ENCODE peak calls at places on chromosomes 4 and X, in seven cellular contexts. One of them, this sample, is unnamed.

GRCh38 chr4:184450743-184451142 is 23.6 kb downstream of the IRF2 start:
- DNase-seq in WERI-Rb-1: no peak
- DNase-seq in heart right ventricle: no peak
- DNase-seq in mesothelial cell of epicardium: no peak
- DNase-seq in right lobe of liver: no peak
- DNase-seq in endothelial cell: no peak
- DNase-seq in fibroblast of the aortic adventitia: no peak
- DNase-seq in this sample: no peak

GRCh38 chr4:138199568-138200235 is 42.4 kb downstream of the SLC7A11 start:
- DNase-seq in heart right ventricle: no peak
- DNase-seq in mesothelial cell of epicardium: no peak
- DNase-seq in WERI-Rb-1: no peak
- DNase-seq in right lobe of liver: no peak
- DNase-seq in endothelial cell: no peak
- DNase-seq in fibroblast of the aortic adventitia: peak
- DNase-seq in this sample: no peak

GRCh38 chr4:168124008-168124641 is 31.8 kb downstream of the ANXA10 start:
- DNase-seq in WERI-Rb-1: no peak
- DNase-seq in mesothelial cell of epicardium: no peak
- DNase-seq in right lobe of liver: no peak
- DNase-seq in fibroblast of the aortic adventitia: peak
- DNase-seq in endothelial cell: no peak
- DNase-seq in heart right ventricle: no peak
- DNase-seq in this sample: no peak

GRCh38 chr4:78569291-78569821 is 17.8 kb downstream of the ANXA3 start:
- DNase-seq in endothelial cell: no peak
- DNase-seq in mesothelial cell of epicardium: no peak
- DNase-seq in fibroblast of the aortic adventitia: peak
- DNase-seq in WERI-Rb-1: no peak
- DNase-seq in right lobe of liver: no peak
- DNase-seq in heart right ventricle: no peak
- DNase-seq in this sample: no peak

GRCh38 chrX:46547857-46548256 is 2.6 kb upstream of the ZNF674 start:
- DNase-seq in fibroblast of the aortic adventitia: peak
- DNase-seq in WERI-Rb-1: no peak
- DNase-seq in mesothelial cell of epicardium: no peak
- DNase-seq in heart right ventricle: no peak
- DNase-seq in right lobe of liver: no peak
- DNase-seq in endothelial cell: no peak
- DNase-seq in this sample: no peak

GRCh38 chr4:114343015-114343414 is 255.6 kb upstream of the UGT8 start:
- DNase-seq in WERI-Rb-1: no peak
- DNase-seq in right lobe of liver: no peak
- DNase-seq in heart right ventricle: no peak
- DNase-seq in endothelial cell: no peak
- DNase-seq in mesothelial cell of epicardium: no peak
- DNase-seq in fibroblast of the aortic adventitia: no peak
- DNase-seq in this sample: no peak

GRCh38 chr4:26978387-26979071 is 117.9 kb downstream of the STIM2 start:
- DNase-seq in heart right ventricle: no peak
- DNase-seq in WERI-Rb-1: no peak
- DNase-seq in endothelial cell: no peak
- DNase-seq in mesothelial cell of epicardium: no peak
- DNase-seq in fibroblast of the aortic adventitia: peak
- DNase-seq in right lobe of liver: no peak
- DNase-seq in this sample: no peak

GRCh38 chr4:76060506-76060905 is 14.0 kb upstream of the ART3 start:
- DNase-seq in endothelial cell: no peak
- DNase-seq in heart right ventricle: no peak
- DNase-seq in right lobe of liver: no peak
- DNase-seq in fibroblast of the aortic adventitia: no peak
- DNase-seq in WERI-Rb-1: no peak
- DNase-seq in mesothelial cell of epicardium: no peak
- DNase-seq in this sample: no peak

GRCh38 chrX:153773218-153773611 is 7.6 kb upstream of the SRPK3 start:
- DNase-seq in endothelial cell: no peak
- DNase-seq in heart right ventricle: no peak
- DNase-seq in right lobe of liver: no peak
- DNase-seq in WERI-Rb-1: no peak
- DNase-seq in mesothelial cell of epicardium: no peak
- DNase-seq in fibroblast of the aortic adventitia: no peak
- DNase-seq in this sample: no peak

GRCh38 chrX:67619253-67619652 is 75.4 kb downstream of the AR start:
- DNase-seq in heart right ventricle: no peak
- DNase-seq in WERI-Rb-1: no peak
- DNase-seq in mesothelial cell of epicardium: no peak
- DNase-seq in right lobe of liver: no peak
- DNase-seq in endothelial cell: no peak
- DNase-seq in fibroblast of the aortic adventitia: peak
- DNase-seq in this sample: no peak

GRCh38 chr4:127856485-127857447 is 23.9 kb upstream of the PLK4 start:
- DNase-seq in mesothelial cell of epicardium: no peak
- DNase-seq in fibroblast of the aortic adventitia: peak
- DNase-seq in right lobe of liver: no peak
- DNase-seq in heart right ventricle: no peak
- DNase-seq in WERI-Rb-1: no peak
- DNase-seq in endothelial cell: no peak
- DNase-seq in this sample: no peak

GRCh38 chr4:41977709-41978108 is 3.8 kb upstream of the DCAF4L1 start:
- DNase-seq in mesothelial cell of epicardium: no peak
- DNase-seq in right lobe of liver: no peak
- DNase-seq in fibroblast of the aortic adventitia: no peak
- DNase-seq in endothelial cell: no peak
- DNase-seq in WERI-Rb-1: no peak
- DNase-seq in heart right ventricle: no peak
- DNase-seq in this sample: no peak

GRCh38 chrX:102858826-102859627 is 78.0 kb upstream of the RAB40AL start:
- DNase-seq in endothelial cell: no peak
- DNase-seq in heart right ventricle: no peak
- DNase-seq in mesothelial cell of epicardium: no peak
- DNase-seq in WERI-Rb-1: peak
- DNase-seq in right lobe of liver: no peak
- DNase-seq in fibroblast of the aortic adventitia: no peak
- DNase-seq in this sample: no peak

GRCh38 chrX:140912606-140913005 is 89.8 kb upstream of the SPANXB1 start:
- DNase-seq in right lobe of liver: no peak
- DNase-seq in endothelial cell: no peak
- DNase-seq in fibroblast of the aortic adventitia: no peak
- DNase-seq in WERI-Rb-1: no peak
- DNase-seq in heart right ventricle: no peak
- DNase-seq in mesothelial cell of epicardium: no peak
- DNase-seq in this sample: no peak

GRCh38 chr4:3468154-3468553 is 5.0 kb downstream of the DOK7 start:
- DNase-seq in heart right ventricle: no peak
- DNase-seq in endothelial cell: no peak
- DNase-seq in fibroblast of the aortic adventitia: no peak
- DNase-seq in mesothelial cell of epicardium: no peak
- DNase-seq in right lobe of liver: no peak
- DNase-seq in WERI-Rb-1: no peak
- DNase-seq in this sample: no peak
- TF ChIP-seq CTCF in heart right ventricle: no peak
- TF ChIP-seq CTCF in endothelial cell: no peak
- TF ChIP-seq CTCF in fibroblast of the aortic adventitia: no peak
- TF ChIP-seq CTCF in mesothelial cell of epicardium: no peak
- TF ChIP-seq CTCF in right lobe of liver: no peak
- TF ChIP-seq CTCF in WERI-Rb-1: no peak
- TF ChIP-seq CTCF in this sample: no peak

GRCh38 chrX:5117816-5118215 is 1110.9 kb downstream of the NLGN4X start:
- DNase-seq in endothelial cell: no peak
- DNase-seq in fibroblast of the aortic adventitia: no peak
- DNase-seq in heart right ventricle: no peak
- DNase-seq in WERI-Rb-1: no peak
- DNase-seq in mesothelial cell of epicardium: no peak
- DNase-seq in right lobe of liver: no peak
- DNase-seq in this sample: no peak

GRCh38 chrX:5113128-5113527 is 1115.5 kb downstream of the NLGN4X start:
- DNase-seq in fibroblast of the aortic adventitia: no peak
- DNase-seq in WERI-Rb-1: no peak
- DNase-seq in endothelial cell: no peak
- DNase-seq in mesothelial cell of epicardium: no peak
- DNase-seq in right lobe of liver: no peak
- DNase-seq in heart right ventricle: no peak
- DNase-seq in this sample: no peak
- TF ChIP-seq CTCF in fibroblast of the aortic adventitia: no peak
- TF ChIP-seq CTCF in WERI-Rb-1: peak
- TF ChIP-seq CTCF in endothelial cell: no peak
- TF ChIP-seq CTCF in mesothelial cell of epicardium: peak
- TF ChIP-seq CTCF in right lobe of liver: no peak
- TF ChIP-seq CTCF in heart right ventricle: no peak
- TF ChIP-seq CTCF in this sample: peak

DNA sequence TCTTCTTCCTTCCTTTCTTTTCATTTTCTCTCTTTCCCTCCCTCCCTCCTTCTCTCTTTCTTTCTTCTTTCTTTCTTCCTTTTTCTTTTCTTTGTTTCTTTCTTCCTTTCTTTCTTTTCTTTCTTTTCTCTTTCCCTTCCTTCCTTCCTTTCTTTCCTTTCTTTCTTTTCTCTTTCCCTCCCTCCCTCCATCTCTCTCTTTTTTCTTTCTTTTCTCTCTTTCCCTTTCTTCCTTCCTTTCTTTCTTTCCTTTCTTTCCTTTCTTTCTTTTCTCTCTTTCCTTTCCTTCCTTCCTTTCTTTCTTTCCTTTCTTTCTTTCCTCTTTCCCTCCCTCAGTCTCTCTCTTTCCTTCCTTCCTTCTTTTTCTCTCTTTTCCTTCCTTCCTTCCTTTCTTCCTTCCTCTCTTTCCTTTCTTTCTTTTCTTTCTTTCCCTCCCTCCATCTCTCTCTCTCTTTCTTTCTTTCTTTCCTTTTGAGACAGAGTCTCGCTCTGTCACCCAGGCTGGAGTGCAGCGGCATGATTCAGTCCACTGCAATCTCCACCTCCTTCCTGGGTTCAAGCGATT is 44.4 kb downstream of the CRLF2 start:
- DNase-seq in endothelial cell: no peak
- DNase-seq in fibroblast of the aortic adventitia: no peak
- DNase-seq in right lobe of liver: no peak
- DNase-seq in mesothelial cell of epicardium: no peak
- DNase-seq in heart right ventricle: no peak
- DNase-seq in WERI-Rb-1: no peak
- DNase-seq in this sample: no peak
- TF ChIP-seq CTCF in endothelial cell: no peak
- TF ChIP-seq CTCF in fibroblast of the aortic adventitia: no peak
- TF ChIP-seq CTCF in right lobe of liver: no peak
- TF ChIP-seq CTCF in mesothelial cell of epicardium: no peak
- TF ChIP-seq CTCF in heart right ventricle: no peak
- TF ChIP-seq CTCF in WERI-Rb-1: no peak
- TF ChIP-seq CTCF in this sample: no peak

GRCh38 chr4:105257817-105258495 is 111.3 kb downstream of the TET2 start:
- DNase-seq in heart right ventricle: no peak
- DNase-seq in right lobe of liver: no peak
- DNase-seq in mesothelial cell of epicardium: no peak
- DNase-seq in WERI-Rb-1: no peak
- DNase-seq in endothelial cell: no peak
- DNase-seq in fibroblast of the aortic adventitia: no peak
- DNase-seq in this sample: no peak
- TF ChIP-seq CTCF in heart right ventricle: no peak
- TF ChIP-seq CTCF in right lobe of liver: no peak
- TF ChIP-seq CTCF in mesothelial cell of epicardium: no peak
- TF ChIP-seq CTCF in WERI-Rb-1: no peak
- TF ChIP-seq CTCF in endothelial cell: no peak
- TF ChIP-seq CTCF in fibroblast of the aortic adventitia: no peak
- TF ChIP-seq CTCF in this sample: no peak

GRCh38 chr4:154779362-154779947 is 1.6 kb upstream of the RBM46 start:
- DNase-seq in WERI-Rb-1: no peak
- DNase-seq in right lobe of liver: no peak
- DNase-seq in endothelial cell: no peak
- DNase-seq in heart right ventricle: no peak
- DNase-seq in fibroblast of the aortic adventitia: peak
- DNase-seq in mesothelial cell of epicardium: no peak
- DNase-seq in this sample: no peak
- TF ChIP-seq CTCF in WERI-Rb-1: peak
- TF ChIP-seq CTCF in right lobe of liver: peak
- TF ChIP-seq CTCF in endothelial cell: peak
- TF ChIP-seq CTCF in heart right ventricle: no peak
- TF ChIP-seq CTCF in fibroblast of the aortic adventitia: peak
- TF ChIP-seq CTCF in mesothelial cell of epicardium: no peak
- TF ChIP-seq CTCF in this sample: peak

DNA sequence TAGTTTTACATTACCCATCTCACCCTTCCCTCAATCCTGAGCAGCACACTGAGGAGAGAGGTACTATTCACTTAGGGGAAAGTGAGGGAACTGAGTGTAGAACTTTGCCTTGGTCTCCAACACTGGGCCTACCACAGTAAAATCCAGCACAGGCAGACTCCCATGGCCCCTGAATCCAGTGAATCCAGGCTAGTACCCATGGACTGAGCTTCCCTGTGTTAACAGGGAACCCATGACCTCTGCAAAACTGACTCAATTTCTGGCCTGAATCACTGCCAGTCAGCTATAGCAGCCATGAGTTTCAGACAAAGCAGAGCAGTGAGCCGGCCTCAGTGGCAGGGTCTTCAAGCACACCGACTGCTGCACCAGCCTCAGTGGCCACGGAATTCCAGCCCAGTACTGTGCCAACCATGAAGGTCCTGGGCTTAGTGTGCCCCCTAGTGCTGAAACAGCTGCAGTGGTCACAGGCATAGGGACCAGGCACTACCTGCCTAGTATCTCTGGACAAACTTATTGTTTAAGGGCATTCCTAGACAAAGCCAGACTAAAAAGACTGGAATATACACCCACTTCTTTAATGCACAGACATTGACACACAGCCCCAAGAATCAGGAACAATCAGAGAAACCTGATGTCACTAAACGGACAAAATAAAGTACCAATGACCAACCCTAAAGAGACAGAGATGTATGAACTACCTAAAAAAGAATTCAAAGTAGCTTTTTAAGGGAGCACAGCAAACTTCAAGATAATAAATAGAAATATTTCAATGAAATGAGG is 127.4 kb upstream of the RPL34 start:
- DNase-seq in fibroblast of the aortic adventitia: peak
- DNase-seq in right lobe of liver: no peak
- DNase-seq in heart right ventricle: no peak
- DNase-seq in endothelial cell: peak
- DNase-seq in WERI-Rb-1: peak
- DNase-seq in mesothelial cell of epicardium: no peak
- DNase-seq in this sample: peak
- TF ChIP-seq CTCF in fibroblast of the aortic adventitia: peak
- TF ChIP-seq CTCF in right lobe of liver: peak
- TF ChIP-seq CTCF in heart right ventricle: no peak
- TF ChIP-seq CTCF in endothelial cell: peak
- TF ChIP-seq CTCF in WERI-Rb-1: peak
- TF ChIP-seq CTCF in mesothelial cell of epicardium: peak
- TF ChIP-seq CTCF in this sample: peak